ENCODE peak calls at places on chromosomes 6 and 20, in seven cellular contexts. G, U, E, Y, R, J and A are unnamed samples.

GRCh38 chr20:23231561-23232218 is 118.9 kb upstream of the NXT1 start:
- DNase-seq in G (peak; percentile 56), U (no peak), E (no peak), Y (peak; percentile 58), R (peak; percentile 18), J (no peak), A (no peak)

GRCh38 chr6:128508588-128509296 is 11.7 kb downstream of the PTPRK start:
- DNase-seq in G (no peak), U (no peak), E (no peak), Y (peak; percentile 84), R (peak; percentile 87), J (no peak), A (no peak)

GRCh38 chr6:138116661-138116999 is 9.4 kb upstream of the PERP start:
- DNase-seq in G (no peak), U (no peak), E (no peak), Y (no peak), R (no peak), J (no peak), A (no peak)

GRCh38 chr6:152428126-152428525 is 209.0 kb downstream of the SYNE1 start:
- DNase-seq in G (no peak), U (no peak), E (no peak), Y (peak; percentile 46), R (no peak), J (no peak), A (no peak)

GRCh38 chr6:11632795-11633511 is 95.4 kb downstream of the TMEM170B start:
- DNase-seq in G (no peak), U (no peak), E (no peak), Y (peak; percentile 45), R (peak; percentile 85), J (no peak), A (no peak)

GRCh38 chr6:15476631-15477380 is 186.0 kb downstream of the DTNBP1 start:
- DNase-seq in G (peak; percentile 69), U (no peak), E (no peak), Y (no peak), R (peak; percentile 75), J (no peak), A (no peak)

GRCh38 chr6:16544006-16544405 is 217.3 kb downstream of the ATXN1 start:
- DNase-seq in G (no peak), U (no peak), E (no peak), Y (peak; percentile 77), R (peak; percentile 21), J (no peak), A (peak; percentile 23)

GRCh38 chr20:45104786-45105185 is 3.9 kb upstream of the KCNS1 start:
- DNase-seq in G (no peak), U (no peak), E (no peak), Y (peak; percentile 80), R (peak; percentile 77), J (no peak), A (no peak)

GRCh38 chr6:134235937-134236751 is 81.8 kb downstream of the SGK1 start:
- DNase-seq in G (no peak), U (no peak), E (no peak), Y (peak; percentile 53), R (peak; percentile 79), J (no peak), A (no peak)

GRCh38 chr20:43564993-43565757 is 6.3 kb downstream of the SGK2 start:
- DNase-seq in G (no peak), U (no peak), E (peak; percentile 69), Y (no peak), R (no peak), J (no peak), A (no peak)

GRCh38 chr6:54980511-54981275 is 134.1 kb downstream of the FAM83B start:
- DNase-seq in G (no peak), U (no peak), E (no peak), Y (peak; percentile 43), R (peak; percentile 38), J (no peak), A (no peak)

GRCh38 chr6:115706324-115706723 is 354.4 kb downstream of the FRK start:
- DNase-seq in G (no peak), U (no peak), E (no peak), Y (no peak), R (no peak), J (no peak), A (no peak)

GRCh38 chr6:163717106-163717764 is 302.7 kb downstream of the QKI start:
- DNase-seq in G (no peak), U (no peak), E (no peak), Y (no peak), R (no peak), J (no peak), A (no peak)

GRCh38 chr6:7108196-7108963 is 619 bp downstream of the RREB1 start:
- DNase-seq in G (no peak), U (peak; percentile 69), E (peak; percentile 90), Y (peak; percentile 57), R (peak; percentile 50), J (peak; percentile 66), A (peak; percentile 38)

GRCh38 chr20:3218307-3218988 is 9.2 kb downstream of the ITPA start:
- DNase-seq in G (no peak), U (peak; percentile 77), E (peak; percentile 95), Y (peak; percentile 46), R (peak; percentile 10), J (peak; percentile 95), A (peak; percentile 75)

GRCh38 chr6:42915737-42916136 is at the start of gene PTCRA:
- DNase-seq in G (no peak), U (no peak), E (no peak), Y (no peak), R (no peak), J (no peak), A (no peak)

GRCh38 chr6:3356056-3356823 is 97.5 kb downstream of the PSMG4 start:
- DNase-seq in G (peak; percentile 94), U (peak; percentile 58), E (no peak), Y (peak; percentile 60), R (peak; percentile 77), J (peak; percentile 81), A (peak; percentile 53)

GRCh38 chr20:62032606-62033368 is 32.9 kb downstream of the TAF4 start:
- DNase-seq in G (no peak), U (no peak), E (peak; percentile 28), Y (peak; percentile 39), R (no peak), J (peak; percentile 90), A (no peak)
- TF ChIP-seq CTCF in G (no peak), U (no peak), E (no peak), Y (no peak), R (no peak), J (no peak), A (no peak)

GRCh38 chr6:107867302-107867615 is 43.1 kb upstream of the SCML4 start:
- DNase-seq in G (no peak), U (no peak), E (no peak), Y (no peak), R (no peak), J (no peak), A (no peak)

GRCh38 chr6:107869871-107870270 is 45.8 kb upstream of the SCML4 start:
- DNase-seq in G (no peak), U (no peak), E (no peak), Y (no peak), R (no peak), J (no peak), A (no peak)

GRCh38 chr6:107868867-107869611 is 44.9 kb upstream of the SCML4 start:
- DNase-seq in G (no peak), U (no peak), E (no peak), Y (no peak), R (no peak), J (no peak), A (no peak)

GRCh38 chr6:107864235-107864970 is 40.3 kb upstream of the SCML4 start:
- DNase-seq in G (no peak), U (no peak), E (no peak), Y (no peak), R (no peak), J (no peak), A (no peak)

GRCh38 chr6:107866606-107867301 is 42.6 kb upstream of the SCML4 start:
- DNase-seq in G (no peak), U (no peak), E (no peak), Y (peak; percentile 50), R (peak; percentile 27), J (peak; percentile 51), A (peak; percentile 21)
- TF ChIP-seq CTCF in G (peak; percentile 9), U (peak; percentile 18), E (no peak), Y (peak; percentile 50), R (peak; percentile 53), J (peak; percentile 64), A (peak; percentile 72)

GRCh38 chr6:149336529-149336928 is 19.0 kb downstream of the TAB2 start:
- DNase-seq in G (no peak), U (no peak), E (no peak), Y (no peak), R (no peak), J (no peak), A (no peak)

GRCh38 chr6:149337330-149337729 is 19.8 kb downstream of the TAB2 start:
- DNase-seq in G (no peak), U (no peak), E (no peak), Y (no peak), R (no peak), J (no peak), A (no peak)

GRCh38 chr6:149334682-149335160 is 17.2 kb downstream of the TAB2 start:
- DNase-seq in G (no peak), U (no peak), E (no peak), Y (peak; percentile 76), R (peak; percentile 74), J (no peak), A (no peak)

GRCh38 chr6:149334201-149334600 is 16.7 kb downstream of the TAB2 start:
- DNase-seq in G (no peak), U (no peak), E (no peak), Y (peak; percentile 37), R (peak; percentile 81), J (no peak), A (no peak)

DNA sequence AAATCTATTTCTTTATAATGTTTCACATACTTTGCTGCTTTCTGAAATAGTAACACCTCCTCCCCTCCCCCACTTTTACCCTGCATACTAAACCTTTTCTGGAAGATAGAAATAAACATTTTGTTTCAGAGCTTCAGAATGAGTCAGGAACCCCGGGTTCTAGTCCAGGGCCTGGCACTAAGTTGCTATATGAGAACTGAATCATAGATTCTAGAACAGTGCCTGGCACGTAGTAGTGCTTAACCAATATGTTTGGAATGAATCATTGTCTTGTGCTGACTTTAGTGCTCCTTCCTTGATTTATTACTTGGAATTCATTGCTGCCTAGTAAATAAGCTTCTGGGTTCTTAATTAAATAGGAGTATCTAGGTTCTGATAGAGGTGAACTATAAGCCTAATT is 18.4 kb downstream of the TAB2 start:
- DNase-seq in G (no peak), U (no peak), E (no peak), Y (peak; percentile 50), R (peak; percentile 41), J (no peak), A (no peak)
- TF ChIP-seq CTCF in G (no peak), U (no peak), E (no peak), Y (no peak), R (no peak), J (no peak), A (no peak)

GRCh38 chr20:62887147-62887859 is 25.7 kb upstream of the TCFL5 start:
- DNase-seq in G (no peak), U (no peak), E (no peak), Y (peak; percentile 91), R (peak; percentile 96), J (peak; percentile 80), A (no peak)
- TF ChIP-seq CTCF in G (no peak), U (no peak), E (no peak), Y (peak; percentile 4), R (peak; percentile 38), J (no peak), A (no peak)

GRCh38 chr20:18567739-18568091 is 483 bp downstream of the SMIM26 start:
- DNase-seq in G (no peak), U (no peak), E (no peak), Y (no peak), R (no peak), J (peak; percentile 31), A (no peak)
- TF ChIP-seq CTCF in G (no peak), U (no peak), E (no peak), Y (no peak), R (no peak), J (no peak), A (no peak)

GRCh38 chr20:59255256-59255655 is 45.2 kb upstream of the EDN3 start:
- DNase-seq in G (no peak), U (no peak), E (no peak), Y (no peak), R (no peak), J (no peak), A (no peak)
- TF ChIP-seq CTCF in G (no peak), U (no peak), E (no peak), Y (no peak), R (no peak), J (no peak), A (no peak)